ENCODE peak calls at places on chromosomes 6 and 20, in four cellular contexts. One of them, this sample, is unnamed.

GRCh38 chr20:7094438-7094997 is 327.0 kb downstream of the BMP2 start:
- DNase-seq in SK-N-SH: peak
- DNase-seq in HCT116: peak
- DNase-seq in GM12878: no peak
- DNase-seq in this sample: no peak

GRCh38 chr6:141443668-141444067 is 689.1 kb upstream of the GJE1 start:
- DNase-seq in SK-N-SH: no peak
- DNase-seq in HCT116: no peak
- DNase-seq in GM12878: no peak
- DNase-seq in this sample: no peak

GRCh38 chr6:137341721-137342195 is 122.6 kb upstream of the IFNGR1 start:
- DNase-seq in SK-N-SH: peak
- DNase-seq in HCT116: no peak
- DNase-seq in GM12878: no peak
- DNase-seq in this sample: no peak

GRCh38 chr6:33126101-33126714 is 50.4 kb downstream of the HLA-DPB1 start:
- DNase-seq in SK-N-SH: peak
- DNase-seq in HCT116: peak
- DNase-seq in GM12878: no peak
- DNase-seq in this sample: no peak

GRCh38 chr6:99031957-99032356 is 84.2 kb upstream of the FBXL4 start:
- DNase-seq in SK-N-SH: no peak
- DNase-seq in HCT116: no peak
- DNase-seq in GM12878: no peak
- DNase-seq in this sample: no peak

GRCh38 chr6:166957087-166957804 is 896 bp upstream of the RNASET2 start:
- DNase-seq in SK-N-SH: peak
- DNase-seq in HCT116: no peak
- DNase-seq in GM12878: no peak
- DNase-seq in this sample: no peak

GRCh38 chr20:64077876-64078551 is 1.3 kb downstream of the RGS19 start:
- DNase-seq in SK-N-SH: no peak
- DNase-seq in HCT116: no peak
- DNase-seq in GM12878: no peak
- DNase-seq in this sample: no peak

GRCh38 chr6:87628881-87629280 is 38.9 kb downstream of the ORC3 start:
- DNase-seq in SK-N-SH: no peak
- DNase-seq in HCT116: no peak
- DNase-seq in GM12878: no peak
- DNase-seq in this sample: no peak

GRCh38 chr6:79672631-79673065 is 41.5 kb downstream of the SH3BGRL2 start:
- DNase-seq in SK-N-SH: peak
- DNase-seq in HCT116: peak
- DNase-seq in GM12878: no peak
- DNase-seq in this sample: peak

GRCh38 chr6:56727097-56727845 is 84.6 kb upstream of the DST start:
- DNase-seq in SK-N-SH: no peak
- DNase-seq in HCT116: no peak
- DNase-seq in GM12878: no peak
- DNase-seq in this sample: no peak

GRCh38 chr6:118370722-118371121 is 177.4 kb upstream of the PLN start:
- DNase-seq in SK-N-SH: no peak
- DNase-seq in HCT116: no peak
- DNase-seq in GM12878: no peak
- DNase-seq in this sample: no peak

GRCh38 chr6:154920502-154921200 is 74.5 kb upstream of the TIAM2 start:
- DNase-seq in SK-N-SH: no peak
- DNase-seq in HCT116: no peak
- DNase-seq in GM12878: no peak
- DNase-seq in this sample: no peak

GRCh38 chr6:43628392-43629103 is 516 bp downstream of the GTPBP2 start:
- DNase-seq in SK-N-SH: peak
- DNase-seq in HCT116: peak
- DNase-seq in GM12878: no peak
- DNase-seq in this sample: no peak

GRCh38 chr20:13101276-13101675 is 92.5 kb downstream of the SPTLC3 start:
- DNase-seq in SK-N-SH: no peak
- DNase-seq in HCT116: no peak
- DNase-seq in GM12878: no peak
- DNase-seq in this sample: no peak

GRCh38 chr6:11410539-11411307 is 126.8 kb upstream of the TMEM170B start:
- DNase-seq in SK-N-SH: peak
- DNase-seq in HCT116: no peak
- DNase-seq in GM12878: peak
- DNase-seq in this sample: no peak

GRCh38 chr6:14349507-14349906 is 231.9 kb downstream of the CD83 start:
- DNase-seq in SK-N-SH: no peak
- DNase-seq in HCT116: no peak
- DNase-seq in GM12878: no peak
- DNase-seq in this sample: no peak

GRCh38 chr6:33343953-33344611 is 26.5 kb upstream of the ZBTB22 start:
- DNase-seq in SK-N-SH: no peak
- DNase-seq in HCT116: no peak
- DNase-seq in GM12878: no peak
- DNase-seq in this sample: no peak

GRCh38 chr20:64058536-64058935 is 4.5 kb upstream of the TCEA2 start:
- DNase-seq in SK-N-SH: no peak
- DNase-seq in HCT116: no peak
- DNase-seq in GM12878: no peak
- DNase-seq in this sample: no peak

GRCh38 chr20:34624628-34625027 is 52.3 kb downstream of the PIGU start:
- DNase-seq in SK-N-SH: no peak
- DNase-seq in HCT116: no peak
- DNase-seq in GM12878: no peak
- DNase-seq in this sample: no peak

GRCh38 chr6:128784266-128784665 is 98.7 kb upstream of the LAMA2 start:
- DNase-seq in SK-N-SH: no peak
- DNase-seq in HCT116: no peak
- DNase-seq in GM12878: no peak
- DNase-seq in this sample: no peak

GRCh38 chr6:32852844-32853540 is 512 bp downstream of the TAP1 start:
- DNase-seq in SK-N-SH: peak
- DNase-seq in HCT116: no peak
- DNase-seq in GM12878: no peak
- DNase-seq in this sample: no peak

GRCh38 chr6:105932440-105932839 is 153.7 kb upstream of the PRDM1 start:
- DNase-seq in SK-N-SH: no peak
- DNase-seq in HCT116: no peak
- DNase-seq in GM12878: no peak
- DNase-seq in this sample: no peak

GRCh38 chr20:23123886-23124285 is 37.8 kb upstream of the CD93 start:
- DNase-seq in SK-N-SH: no peak
- DNase-seq in HCT116: no peak
- DNase-seq in GM12878: no peak
- DNase-seq in this sample: no peak
- H3K27ac ChIP-seq in SK-N-SH: no peak
- H3K27ac ChIP-seq in HCT116: no peak
- H3K27ac ChIP-seq in GM12878: no peak
- H3K27ac ChIP-seq in this sample: no peak

GRCh38 chr20:50857348-50857747 is 62.5 kb downstream of the BCAS4 start:
- DNase-seq in SK-N-SH: no peak
- DNase-seq in HCT116: no peak
- DNase-seq in GM12878: no peak
- DNase-seq in this sample: no peak

GRCh38 chr20:50856475-50857041 is 61.7 kb downstream of the BCAS4 start:
- DNase-seq in SK-N-SH: peak
- DNase-seq in HCT116: no peak
- DNase-seq in GM12878: no peak
- DNase-seq in this sample: no peak

GRCh38 chr20:50854512-50855249 is 59.8 kb downstream of the BCAS4 start:
- DNase-seq in SK-N-SH: no peak
- DNase-seq in HCT116: no peak
- DNase-seq in GM12878: no peak
- DNase-seq in this sample: no peak

GRCh38 chr20:50858525-50858924 is 63.7 kb downstream of the BCAS4 start:
- DNase-seq in SK-N-SH: no peak
- DNase-seq in HCT116: no peak
- DNase-seq in GM12878: no peak
- DNase-seq in this sample: no peak

DNA sequence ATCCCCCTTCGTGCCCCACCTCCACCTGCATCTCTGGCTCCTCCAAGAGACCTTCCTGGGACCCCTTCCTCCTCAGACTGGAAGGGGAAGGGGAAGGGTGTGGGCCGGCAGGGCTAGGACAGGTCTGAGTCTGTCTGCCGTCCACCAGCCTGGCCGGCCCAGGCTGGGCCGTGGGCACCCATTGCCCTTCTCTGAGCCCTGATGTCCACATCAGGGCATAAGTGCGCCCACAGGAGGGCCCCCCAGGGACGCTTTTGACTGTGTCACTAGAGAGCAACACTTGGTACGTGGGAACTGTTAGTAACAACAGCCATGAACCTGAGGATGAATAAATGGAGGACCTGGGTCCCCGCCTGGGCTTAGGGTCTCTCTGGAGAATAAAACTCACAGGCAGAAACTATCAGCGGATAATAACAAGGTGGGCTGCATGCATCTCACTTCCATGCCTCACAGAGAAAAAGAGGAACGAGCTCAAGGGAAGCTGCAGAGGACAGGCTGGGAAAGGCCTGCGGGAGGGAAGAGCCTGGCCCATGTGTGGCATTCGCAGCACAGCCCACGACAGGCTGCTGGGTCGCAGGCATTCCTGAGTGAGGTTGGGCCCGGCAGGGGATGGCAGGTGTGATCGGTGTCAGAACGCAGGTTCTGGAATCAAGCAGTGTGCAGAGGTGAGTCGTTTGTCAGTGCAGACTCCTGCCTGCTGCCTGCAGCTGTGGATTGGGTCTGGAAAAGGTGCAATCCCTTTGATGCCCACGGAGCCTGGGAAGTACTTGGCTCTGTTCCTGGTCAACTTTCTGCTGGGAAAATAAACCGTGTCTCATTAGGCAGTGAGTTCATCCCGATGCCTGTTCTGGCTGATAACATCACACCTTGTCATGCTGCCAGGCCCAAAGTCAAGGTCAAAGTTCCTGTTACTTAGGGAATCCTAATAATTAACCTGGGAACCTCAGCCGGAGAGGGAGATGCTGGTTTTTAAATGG is 60.9 kb downstream of the BCAS4 start:
- DNase-seq in SK-N-SH: peak
- DNase-seq in HCT116: no peak
- DNase-seq in GM12878: no peak
- DNase-seq in this sample: no peak
- TF ChIP-seq REST in SK-N-SH: no peak
- TF ChIP-seq REST in HCT116: no peak
- TF ChIP-seq REST in GM12878: no peak
- TF ChIP-seq REST in this sample: no peak

GRCh38 chr6:135701426-135701825 is 150.1 kb upstream of the PDE7B start:
- DNase-seq in SK-N-SH: no peak
- DNase-seq in HCT116: no peak
- DNase-seq in GM12878: no peak
- DNase-seq in this sample: no peak
- TF ChIP-seq SIN3A in SK-N-SH: no peak
- TF ChIP-seq SIN3A in HCT116: no peak
- TF ChIP-seq SIN3A in GM12878: no peak
- TF ChIP-seq SIN3A in this sample: no peak

GRCh38 chr6:41275489-41275888 is 11.0 kb downstream of the TREM1 start:
- DNase-seq in SK-N-SH: no peak
- DNase-seq in HCT116: no peak
- DNase-seq in GM12878: no peak
- DNase-seq in this sample: no peak

GRCh38 chr6:41280658-41281057 is 5.8 kb downstream of the TREM1 start:
- DNase-seq in SK-N-SH: no peak
- DNase-seq in HCT116: no peak
- DNase-seq in GM12878: no peak
- DNase-seq in this sample: no peak

GRCh38 chr6:41278699-41279405 is 7.6 kb downstream of the TREM1 start:
- DNase-seq in SK-N-SH: peak
- DNase-seq in HCT116: peak
- DNase-seq in GM12878: no peak
- DNase-seq in this sample: peak

GRCh38 chr6:41274291-41274690 is 12.2 kb downstream of the TREM1 start:
- DNase-seq in SK-N-SH: no peak
- DNase-seq in HCT116: no peak
- DNase-seq in GM12878: no peak
- DNase-seq in this sample: no peak

GRCh38 chr6:41277644-41278043 is 8.8 kb downstream of the TREM1 start:
- DNase-seq in SK-N-SH: no peak
- DNase-seq in HCT116: no peak
- DNase-seq in GM12878: no peak
- DNase-seq in this sample: no peak
- H3K27ac ChIP-seq in SK-N-SH: no peak
- H3K27ac ChIP-seq in HCT116: no peak
- H3K27ac ChIP-seq in GM12878: no peak
- H3K27ac ChIP-seq in this sample: no peak

GRCh38 chr6:26536571-26537159 is 1.5 kb upstream of the HMGN4 start:
- DNase-seq in SK-N-SH: peak
- DNase-seq in HCT116: no peak
- DNase-seq in GM12878: no peak
- DNase-seq in this sample: no peak
- TF ChIP-seq REST in SK-N-SH: no peak
- TF ChIP-seq REST in HCT116: no peak
- TF ChIP-seq REST in GM12878: no peak
- TF ChIP-seq REST in this sample: no peak

DNA sequence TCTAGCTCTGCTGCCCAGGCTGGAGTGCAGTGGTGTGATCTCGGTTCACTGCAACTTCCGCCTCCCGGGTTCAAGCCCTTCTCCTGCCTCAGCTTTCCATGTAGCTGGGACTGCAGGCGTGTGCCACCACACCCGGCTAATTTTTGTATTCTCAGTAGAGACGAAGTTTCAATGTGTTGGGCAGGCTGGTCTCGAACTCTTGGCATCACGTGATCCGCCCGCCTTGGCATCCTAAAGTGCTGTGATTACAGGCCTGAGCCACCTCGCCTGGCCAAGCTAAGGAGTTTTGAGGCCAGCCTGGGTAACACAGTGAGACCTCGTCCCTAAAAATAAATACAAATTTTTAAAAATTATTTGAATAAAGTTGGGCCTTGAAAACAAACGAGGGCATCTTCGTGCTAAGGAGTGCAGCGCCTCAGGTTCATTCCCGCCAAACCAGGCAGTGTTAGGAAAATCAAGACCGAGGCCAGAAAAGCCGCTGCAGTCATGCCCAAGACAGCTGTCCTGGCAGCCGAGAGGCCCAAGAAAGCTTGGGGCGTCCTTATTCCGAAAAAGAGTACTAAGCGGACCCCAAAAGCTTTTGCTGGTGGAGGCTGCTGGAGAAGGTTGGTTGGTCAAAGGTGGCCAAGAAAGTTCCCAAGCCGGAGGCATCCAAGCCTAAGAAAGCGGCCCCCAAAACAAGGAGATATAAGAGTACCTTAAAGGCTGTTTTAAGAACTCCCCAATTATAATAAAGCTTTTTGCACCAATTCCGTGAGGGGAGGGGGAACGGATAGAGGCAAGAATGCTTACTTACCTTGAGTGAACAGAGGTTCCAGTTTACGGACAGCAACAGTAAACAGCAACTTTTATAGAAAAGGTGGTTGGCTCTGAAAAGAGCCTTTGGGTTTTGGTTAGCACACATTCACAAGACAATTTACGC is 109.0 kb downstream of the HFE start:
- DNase-seq in SK-N-SH: no peak
- DNase-seq in HCT116: no peak
- DNase-seq in GM12878: no peak
- DNase-seq in this sample: no peak
- TF ChIP-seq SIN3A in SK-N-SH: no peak
- TF ChIP-seq SIN3A in HCT116: no peak
- TF ChIP-seq SIN3A in GM12878: no peak
- TF ChIP-seq SIN3A in this sample: no peak